ENCODE peak calls at places on chromosomes 7 and 10, in seven cellular contexts. J, U, K, R, D, T and O are unnamed samples. For H3K4me1, the result is how much of the 10 kb centered on the place peaks cover.

GRCh38 chr10:89516149-89516832 is 19.1 kb downstream of the SLC16A12 start:
- DNase-seq in U (no peak), R (peak), T (peak), D (peak), K (no peak), J (peak), O (peak)

GRCh38 chr7:50687575-50688261 is 95.0 kb downstream of the GRB10 start:
- DNase-seq in U (no peak), J (no peak), D (no peak), R (no peak), T (no peak), K (no peak), O (no peak)

GRCh38 chr10:70693619-70694286 is 21.4 kb downstream of the ADAMTS14 start:
- DNase-seq in U (no peak), J (no peak), D (no peak), T (no peak), K (no peak), R (peak), O (peak)

GRCh38 chr10:85604884-85605283 is 761.7 kb downstream of the GRID1 start:
- DNase-seq in T (no peak), U (peak), R (no peak), D (no peak), K (no peak), J (no peak), O (no peak)

GRCh38 chr7:137801003-137801402 is 45.8 kb downstream of the DGKI start:
- DNase-seq in R (no peak), D (no peak), K (no peak), J (no peak), U (no peak), T (no peak), O (no peak)

GRCh38 chr7:1646391-1646790 is 23.7 kb upstream of the ELFN1 start:
- DNase-seq in U (no peak), T (no peak), J (no peak), R (no peak), K (no peak), D (no peak), O (no peak)

GRCh38 chr7:90621892-90622182 is 25.7 kb downstream of the CDK14 start:
- DNase-seq in K (no peak), U (no peak), R (no peak), T (no peak), J (no peak), D (no peak), O (no peak)

GRCh38 chr7:47763063-47763974 is 181.4 kb upstream of the TNS3 start:
- DNase-seq in R (peak), K (peak), D (peak), T (peak), J (no peak), U (no peak), O (no peak)

GRCh38 chr7:127119517-127119916 is 133.2 kb downstream of the GRM8 start:
- DNase-seq in D (no peak), U (no peak), R (no peak), T (no peak), K (no peak), J (no peak), O (no peak)

GRCh38 chr10:22714524-22715289 is at the start of gene PIP4K2A:
- DNase-seq in K (peak), T (peak), U (no peak), J (peak), D (peak), R (peak), O (peak)

GRCh38 chr7:44285561-44285960 is 39.8 kb downstream of the CAMK2B start:
- DNase-seq in J (peak), D (no peak), R (no peak), U (no peak), K (no peak), T (no peak), O (no peak)

GRCh38 chr10:61897671-61898434 is 3.6 kb upstream of the ARID5B start:
- DNase-seq in K (no peak), D (peak), T (peak), U (no peak), R (peak), J (peak), O (peak)

GRCh38 chr10:127979017-127979416 is 72.1 kb downstream of the PTPRE start:
- DNase-seq in J (no peak), T (no peak), D (no peak), R (no peak), K (no peak), U (no peak), O (no peak)

GRCh38 chr10:31731711-31732110 is 196.9 kb downstream of the ARHGAP12 start:
- DNase-seq in J (no peak), K (no peak), T (no peak), R (no peak), U (no peak), D (no peak), O (no peak)

GRCh38 chr7:34236057-34236456 is 330.7 kb downstream of the BMPER start:
- DNase-seq in K (no peak), T (peak), D (no peak), U (no peak), J (no peak), R (no peak), O (no peak)

GRCh38 chr7:28960071-28960840 is 2.1 kb upstream of the TRIL start:
- DNase-seq in R (no peak), T (no peak), K (no peak), D (no peak), U (peak), J (no peak), O (no peak)

GRCh38 chr10:17233534-17233933 is 5.5 kb downstream of the VIM start:
- DNase-seq in K (no peak), U (no peak), D (peak), T (no peak), R (no peak), J (peak), O (peak)

GRCh38 chr10:46235705-46236536 is 50.9 kb upstream of the ANTXRL start:
- DNase-seq in K (no peak), T (no peak), U (peak), R (no peak), D (no peak), J (no peak), O (peak)

GRCh38 chr7:43905954-43906326 is 456 bp downstream of the URGCP start:
- DNase-seq in U (no peak), J (peak), D (peak), R (no peak), T (peak), K (peak), O (peak)

GRCh38 chr7:22943997-22944396 is 69.9 kb downstream of the HYCC1 start:
- DNase-seq in D (no peak), R (peak), K (no peak), U (no peak), T (no peak), J (no peak), O (peak)

GRCh38 chr7:50495746-50496145 is 45.6 kb upstream of the FIGNL1 start:
- DNase-seq in D (no peak), U (no peak), J (no peak), R (no peak), T (no peak), K (no peak), O (no peak)

GRCh38 chr10:111087331-111087756 is 10.5 kb downstream of the ADRA2A start:
- DNase-seq in K (no peak), T (no peak), J (no peak), R (no peak), D (no peak), U (peak), O (no peak)

GRCh38 chr10:97687785-97688781 is 1.0 kb upstream of the AVPI1 start:
- DNase-seq in T (peak), K (peak), U (no peak), R (peak), J (no peak), D (no peak), O (peak)

DNA sequence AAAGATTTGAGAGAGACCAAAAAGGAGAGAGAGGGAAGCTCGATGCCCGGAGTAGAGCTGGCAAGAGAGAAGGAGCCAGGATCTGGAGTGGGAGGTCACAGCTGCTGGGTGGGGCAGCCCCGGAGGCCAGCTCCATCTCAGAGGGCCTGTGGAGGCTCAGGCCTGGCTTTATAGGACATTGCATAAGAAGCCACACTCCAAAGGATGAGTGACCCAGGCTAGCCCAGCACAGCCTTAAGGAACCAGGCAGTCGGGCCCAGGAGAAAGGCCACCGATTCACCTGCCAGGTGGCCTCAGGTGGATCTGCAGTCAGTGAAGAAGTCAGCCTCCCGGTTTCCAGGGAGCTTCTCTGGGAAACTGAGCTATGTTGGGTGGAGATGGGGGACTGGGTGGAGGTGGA is 691 bp downstream of the PLAC9 start:
- DNase-seq in D (no peak), R (no peak), T (no peak), K (no peak), U (no peak), J (no peak), O (peak)
- H3K4me3 ChIP-seq in D (peak), R (peak), T (peak), K (no peak), U (peak), J (no peak), O (peak)

GRCh38 chr7:132764762-132765161 is 188.5 kb upstream of the PLXNA4 start:
- DNase-seq in D (no peak), T (no peak), K (no peak), J (no peak), U (no peak), R (no peak), O (no peak)
- TF ChIP-seq EP300 in D (no peak), T (no peak), K (no peak), J (no peak), U (no peak), R (no peak), O (no peak)

GRCh38 chr7:55545496-55545895 is 26.8 kb downstream of the VOPP1 start:
- DNase-seq in T (peak), D (no peak), U (no peak), R (no peak), K (no peak), J (no peak), O (no peak)
- H3K4me1 ChIP-seq in T (under half), D (under half), U (under half), R (under half), K (under half), J (under half), O (under half)

DNA sequence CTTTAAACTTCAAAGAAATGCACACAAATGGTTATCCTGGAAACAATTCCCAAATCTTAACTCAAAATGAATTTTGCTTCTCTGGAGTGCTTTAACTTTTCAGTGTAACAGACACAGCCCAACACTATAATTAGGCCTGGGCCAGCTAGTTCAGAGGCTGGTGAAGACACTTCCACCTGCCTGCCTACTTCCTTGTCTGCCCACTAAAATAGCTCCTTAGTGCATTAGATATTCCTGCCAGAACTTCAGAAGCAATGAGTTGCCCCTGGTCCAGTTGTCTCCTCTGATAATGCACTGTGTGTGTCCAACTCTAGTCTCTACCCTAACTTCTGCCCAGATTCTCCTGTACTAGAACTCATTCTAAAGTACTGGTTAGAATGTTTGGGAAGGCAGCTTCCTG is 150.9 kb upstream of the PRSS58 start:
- DNase-seq in R (no peak), D (no peak), U (no peak), K (no peak), J (no peak), T (no peak), O (no peak)
- H3K4me3 ChIP-seq in R (no peak), D (no peak), U (no peak), K (no peak), J (no peak), T (no peak), O (no peak)

GRCh38 chr10:6402960-6403359 is 177.1 kb downstream of the PRKCQ start:
- DNase-seq in T (no peak), U (no peak), K (no peak), R (no peak), J (no peak), D (no peak), O (no peak)

GRCh38 chr10:6401066-6401465 is 179.0 kb downstream of the PRKCQ start:
- DNase-seq in R (no peak), K (no peak), U (no peak), J (no peak), D (no peak), T (no peak), O (no peak)

GRCh38 chr10:6400331-6400730 is 179.7 kb downstream of the PRKCQ start:
- DNase-seq in D (no peak), K (no peak), T (no peak), J (no peak), R (no peak), U (no peak), O (no peak)

GRCh38 chr10:6402349-6402709 is 177.7 kb downstream of the PRKCQ start:
- DNase-seq in K (no peak), U (no peak), T (peak), J (no peak), D (no peak), R (no peak), O (no peak)

GRCh38 chr10:6401562-6402348 is 178.3 kb downstream of the PRKCQ start:
- DNase-seq in J (peak), T (peak), K (peak), D (peak), R (peak), U (no peak), O (peak)
- TF ChIP-seq EP300 in J (no peak), T (peak), K (no peak), D (no peak), R (peak), U (no peak), O (no peak)